ENCODE peak calls at places on chromosomes 11 and 22, in eight cellular contexts. One of them, this sample, is unnamed.

GRCh38 chr11:34256591-34256990 is 101.2 kb downstream of the ABTB2 start:
- DNase-seq in T-cell: no peak
- DNase-seq in caudate nucleus: no peak
- DNase-seq in occipital lobe: no peak
- DNase-seq in T-helper 2 cell: no peak
- DNase-seq in adrenal gland: no peak
- DNase-seq in NCI-H1436 treated with DMSO at 0.1 percent for 48 hours: no peak
- DNase-seq in uterus: no peak
- DNase-seq in this sample: no peak

GRCh38 chr22:37183432-37184379 is 4.3 kb downstream of the C1QTNF6 start:
- DNase-seq in T-cell: no peak
- DNase-seq in caudate nucleus: no peak
- DNase-seq in occipital lobe: no peak
- DNase-seq in T-helper 2 cell: no peak
- DNase-seq in adrenal gland: no peak
- DNase-seq in NCI-H1436 treated with DMSO at 0.1 percent for 48 hours: no peak
- DNase-seq in uterus: no peak
- DNase-seq in this sample: no peak

GRCh38 chr11:120216426-120217102 is 5.7 kb downstream of the OAF start:
- DNase-seq in T-cell: no peak
- DNase-seq in caudate nucleus: no peak
- DNase-seq in occipital lobe: no peak
- DNase-seq in T-helper 2 cell: no peak
- DNase-seq in adrenal gland: peak
- DNase-seq in NCI-H1436 treated with DMSO at 0.1 percent for 48 hours: no peak
- DNase-seq in uterus: no peak
- DNase-seq in this sample: no peak

GRCh38 chr11:33377852-33378385 is 120.7 kb downstream of the HIPK3 start:
- DNase-seq in T-cell: no peak
- DNase-seq in caudate nucleus: no peak
- DNase-seq in occipital lobe: no peak
- DNase-seq in T-helper 2 cell: no peak
- DNase-seq in adrenal gland: no peak
- DNase-seq in NCI-H1436 treated with DMSO at 0.1 percent for 48 hours: no peak
- DNase-seq in uterus: no peak
- DNase-seq in this sample: no peak

GRCh38 chr22:26367402-26368245 is 61.4 kb upstream of the ASPHD2 start:
- DNase-seq in T-cell: peak
- DNase-seq in caudate nucleus: peak
- DNase-seq in occipital lobe: no peak
- DNase-seq in T-helper 2 cell: peak
- DNase-seq in adrenal gland: peak
- DNase-seq in NCI-H1436 treated with DMSO at 0.1 percent for 48 hours: no peak
- DNase-seq in uterus: no peak
- DNase-seq in this sample: peak

GRCh38 chr11:133956650-133957633 is at the start of gene IGSF9B:
- DNase-seq in T-cell: peak
- DNase-seq in caudate nucleus: peak
- DNase-seq in occipital lobe: peak
- DNase-seq in T-helper 2 cell: peak
- DNase-seq in adrenal gland: peak
- DNase-seq in NCI-H1436 treated with DMSO at 0.1 percent for 48 hours: peak
- DNase-seq in uterus: peak
- DNase-seq in this sample: peak

GRCh38 chr11:18608373-18608772 is 8.8 kb downstream of the MISFA start:
- DNase-seq in T-cell: no peak
- DNase-seq in caudate nucleus: no peak
- DNase-seq in occipital lobe: no peak
- DNase-seq in T-helper 2 cell: no peak
- DNase-seq in adrenal gland: no peak
- DNase-seq in NCI-H1436 treated with DMSO at 0.1 percent for 48 hours: no peak
- DNase-seq in uterus: no peak
- DNase-seq in this sample: no peak

GRCh38 chr11:78202733-78203167 is 14.0 kb downstream of the USP35 start:
- DNase-seq in T-cell: peak
- DNase-seq in caudate nucleus: no peak
- DNase-seq in occipital lobe: no peak
- DNase-seq in T-helper 2 cell: peak
- DNase-seq in adrenal gland: no peak
- DNase-seq in NCI-H1436 treated with DMSO at 0.1 percent for 48 hours: no peak
- DNase-seq in uterus: no peak
- DNase-seq in this sample: no peak

GRCh38 chr11:116145187-116145865 is 627.5 kb downstream of the BUD13 start:
- DNase-seq in T-cell: no peak
- DNase-seq in caudate nucleus: no peak
- DNase-seq in occipital lobe: no peak
- DNase-seq in T-helper 2 cell: no peak
- DNase-seq in adrenal gland: no peak
- DNase-seq in NCI-H1436 treated with DMSO at 0.1 percent for 48 hours: no peak
- DNase-seq in uterus: no peak
- DNase-seq in this sample: no peak

GRCh38 chr11:73265278-73265810 is 6.8 kb upstream of the P2RY6 start:
- DNase-seq in T-cell: no peak
- DNase-seq in caudate nucleus: no peak
- DNase-seq in occipital lobe: no peak
- DNase-seq in T-helper 2 cell: no peak
- DNase-seq in adrenal gland: no peak
- DNase-seq in NCI-H1436 treated with DMSO at 0.1 percent for 48 hours: no peak
- DNase-seq in uterus: no peak
- DNase-seq in this sample: no peak

GRCh38 chr11:33264926-33265325 is 7.7 kb downstream of the HIPK3 start:
- DNase-seq in T-cell: no peak
- DNase-seq in caudate nucleus: no peak
- DNase-seq in occipital lobe: no peak
- DNase-seq in T-helper 2 cell: no peak
- DNase-seq in adrenal gland: no peak
- DNase-seq in NCI-H1436 treated with DMSO at 0.1 percent for 48 hours: no peak
- DNase-seq in uterus: no peak
- DNase-seq in this sample: no peak

GRCh38 chr11:20310137-20310536 is 53.4 kb upstream of the HTATIP2 start:
- DNase-seq in T-cell: no peak
- DNase-seq in caudate nucleus: peak
- DNase-seq in occipital lobe: peak
- DNase-seq in T-helper 2 cell: no peak
- DNase-seq in adrenal gland: no peak
- DNase-seq in NCI-H1436 treated with DMSO at 0.1 percent for 48 hours: no peak
- DNase-seq in uterus: no peak
- DNase-seq in this sample: no peak

GRCh38 chr11:97847730-97848129 is 1173.0 kb upstream of the CNTN5 start:
- DNase-seq in T-cell: no peak
- DNase-seq in caudate nucleus: no peak
- DNase-seq in occipital lobe: no peak
- DNase-seq in T-helper 2 cell: no peak
- DNase-seq in adrenal gland: no peak
- DNase-seq in NCI-H1436 treated with DMSO at 0.1 percent for 48 hours: no peak
- DNase-seq in uterus: no peak
- DNase-seq in this sample: no peak

GRCh38 chr11:46903846-46904245 is 14.5 kb downstream of the LRP4 start:
- DNase-seq in T-cell: no peak
- DNase-seq in caudate nucleus: peak
- DNase-seq in occipital lobe: peak
- DNase-seq in T-helper 2 cell: no peak
- DNase-seq in adrenal gland: no peak
- DNase-seq in NCI-H1436 treated with DMSO at 0.1 percent for 48 hours: no peak
- DNase-seq in uterus: no peak
- DNase-seq in this sample: no peak

GRCh38 chr11:65454311-65454695 is 31.7 kb downstream of the NEAT1 start:
- DNase-seq in T-cell: no peak
- DNase-seq in caudate nucleus: no peak
- DNase-seq in occipital lobe: no peak
- DNase-seq in T-helper 2 cell: no peak
- DNase-seq in adrenal gland: peak
- DNase-seq in NCI-H1436 treated with DMSO at 0.1 percent for 48 hours: no peak
- DNase-seq in uterus: no peak
- DNase-seq in this sample: no peak

GRCh38 chr11:82315093-82315492 is 418.6 kb downstream of the FAM181B start:
- DNase-seq in T-cell: no peak
- DNase-seq in caudate nucleus: no peak
- DNase-seq in occipital lobe: no peak
- DNase-seq in T-helper 2 cell: peak
- DNase-seq in adrenal gland: peak
- DNase-seq in NCI-H1436 treated with DMSO at 0.1 percent for 48 hours: no peak
- DNase-seq in uterus: no peak
- DNase-seq in this sample: peak

GRCh38 chr11:132408877-132409276 is 1038.5 kb downstream of the NTM start:
- DNase-seq in T-cell: no peak
- DNase-seq in caudate nucleus: no peak
- DNase-seq in occipital lobe: no peak
- DNase-seq in T-helper 2 cell: no peak
- DNase-seq in adrenal gland: no peak
- DNase-seq in NCI-H1436 treated with DMSO at 0.1 percent for 48 hours: peak
- DNase-seq in uterus: no peak
- DNase-seq in this sample: no peak

GRCh38 chr11:102763440-102763839 is 17.0 kb downstream of the MMP10 start:
- DNase-seq in T-cell: no peak
- DNase-seq in caudate nucleus: no peak
- DNase-seq in occipital lobe: no peak
- DNase-seq in T-helper 2 cell: no peak
- DNase-seq in adrenal gland: no peak
- DNase-seq in NCI-H1436 treated with DMSO at 0.1 percent for 48 hours: no peak
- DNase-seq in uterus: no peak
- DNase-seq in this sample: no peak

GRCh38 chr22:42887114-42887513 is 30.0 kb upstream of the ARFGAP3 start:
- DNase-seq in T-cell: no peak
- DNase-seq in caudate nucleus: no peak
- DNase-seq in occipital lobe: no peak
- DNase-seq in T-helper 2 cell: no peak
- DNase-seq in adrenal gland: no peak
- DNase-seq in NCI-H1436 treated with DMSO at 0.1 percent for 48 hours: no peak
- DNase-seq in uterus: no peak
- DNase-seq in this sample: no peak

GRCh38 chr11:121741954-121742361 is 289.2 kb upstream of the SORL1-AS1 start:
- DNase-seq in T-cell: no peak
- DNase-seq in caudate nucleus: peak
- DNase-seq in occipital lobe: peak
- DNase-seq in T-helper 2 cell: no peak
- DNase-seq in adrenal gland: peak
- DNase-seq in NCI-H1436 treated with DMSO at 0.1 percent for 48 hours: no peak
- DNase-seq in uterus: peak
- DNase-seq in this sample: peak

GRCh38 chr22:41445171-41446056 is 1.2 kb downstream of the TOB2 start:
- DNase-seq in T-cell: no peak
- DNase-seq in caudate nucleus: no peak
- DNase-seq in occipital lobe: no peak
- DNase-seq in T-helper 2 cell: peak
- DNase-seq in adrenal gland: peak
- DNase-seq in NCI-H1436 treated with DMSO at 0.1 percent for 48 hours: no peak
- DNase-seq in uterus: peak
- DNase-seq in this sample: peak

GRCh38 chr22:50326959-50327710 is at the start of gene DENND6B:
- DNase-seq in T-cell: peak
- DNase-seq in caudate nucleus: peak
- DNase-seq in occipital lobe: peak
- DNase-seq in T-helper 2 cell: peak
- DNase-seq in adrenal gland: peak
- DNase-seq in NCI-H1436 treated with DMSO at 0.1 percent for 48 hours: peak
- DNase-seq in uterus: peak
- DNase-seq in this sample: peak

GRCh38 chr22:48574776-48575566 is 1252.7 kb downstream of the BRD1 start:
- DNase-seq in T-cell: no peak
- DNase-seq in caudate nucleus: peak
- DNase-seq in occipital lobe: peak
- DNase-seq in T-helper 2 cell: peak
- DNase-seq in adrenal gland: no peak
- DNase-seq in NCI-H1436 treated with DMSO at 0.1 percent for 48 hours: no peak
- DNase-seq in uterus: no peak
- DNase-seq in this sample: no peak

GRCh38 chr22:44402196-44403111 is 89.7 kb upstream of the SHISAL1 start:
- DNase-seq in T-cell: no peak
- DNase-seq in caudate nucleus: no peak
- DNase-seq in occipital lobe: no peak
- DNase-seq in T-helper 2 cell: no peak
- DNase-seq in adrenal gland: no peak
- DNase-seq in NCI-H1436 treated with DMSO at 0.1 percent for 48 hours: no peak
- DNase-seq in uterus: peak
- DNase-seq in this sample: no peak

GRCh38 chr22:38327805-38328204 is 10.6 kb upstream of the CSNK1E start:
- DNase-seq in T-cell: no peak
- DNase-seq in caudate nucleus: no peak
- DNase-seq in occipital lobe: no peak
- DNase-seq in T-helper 2 cell: no peak
- DNase-seq in adrenal gland: no peak
- DNase-seq in NCI-H1436 treated with DMSO at 0.1 percent for 48 hours: no peak
- DNase-seq in uterus: no peak
- DNase-seq in this sample: no peak

GRCh38 chr22:19646383-19646782 is 67.9 kb upstream of the SEPTIN5 start:
- DNase-seq in T-cell: no peak
- DNase-seq in caudate nucleus: no peak
- DNase-seq in occipital lobe: no peak
- DNase-seq in T-helper 2 cell: no peak
- DNase-seq in adrenal gland: no peak
- DNase-seq in NCI-H1436 treated with DMSO at 0.1 percent for 48 hours: no peak
- DNase-seq in uterus: no peak
- DNase-seq in this sample: no peak

GRCh38 chr11:24683578-24683977 is 186.7 kb downstream of the LUZP2 start:
- DNase-seq in T-cell: no peak
- DNase-seq in caudate nucleus: no peak
- DNase-seq in occipital lobe: no peak
- DNase-seq in T-helper 2 cell: no peak
- DNase-seq in adrenal gland: no peak
- DNase-seq in NCI-H1436 treated with DMSO at 0.1 percent for 48 hours: no peak
- DNase-seq in uterus: no peak
- DNase-seq in this sample: no peak

GRCh38 chr11:65014146-65014960 is at the start of gene ARL2:
- DNase-seq in T-cell: peak
- DNase-seq in caudate nucleus: peak
- DNase-seq in occipital lobe: no peak
- DNase-seq in T-helper 2 cell: peak
- DNase-seq in adrenal gland: peak
- DNase-seq in NCI-H1436 treated with DMSO at 0.1 percent for 48 hours: no peak
- DNase-seq in uterus: no peak
- DNase-seq in this sample: peak

GRCh38 chr22:44975444-44976262 is 34.2 kb downstream of the PHF21B start:
- DNase-seq in T-cell: peak
- DNase-seq in caudate nucleus: peak
- DNase-seq in occipital lobe: peak
- DNase-seq in T-helper 2 cell: peak
- DNase-seq in adrenal gland: peak
- DNase-seq in NCI-H1436 treated with DMSO at 0.1 percent for 48 hours: no peak
- DNase-seq in uterus: peak
- DNase-seq in this sample: peak

GRCh38 chr11:35042265-35042664 is 96.7 kb upstream of the CD44 start:
- DNase-seq in T-cell: no peak
- DNase-seq in caudate nucleus: no peak
- DNase-seq in occipital lobe: no peak
- DNase-seq in T-helper 2 cell: no peak
- DNase-seq in adrenal gland: no peak
- DNase-seq in NCI-H1436 treated with DMSO at 0.1 percent for 48 hours: no peak
- DNase-seq in uterus: no peak
- DNase-seq in this sample: no peak

GRCh38 chr11:106276126-106276525 is 198.7 kb downstream of the AASDHPPT start:
- DNase-seq in T-cell: no peak
- DNase-seq in caudate nucleus: no peak
- DNase-seq in occipital lobe: no peak
- DNase-seq in T-helper 2 cell: no peak
- DNase-seq in adrenal gland: no peak
- DNase-seq in NCI-H1436 treated with DMSO at 0.1 percent for 48 hours: no peak
- DNase-seq in uterus: no peak
- DNase-seq in this sample: no peak

GRCh38 chr22:30252411-30253204 is 6.0 kb upstream of the LIF start:
- DNase-seq in T-cell: no peak
- DNase-seq in caudate nucleus: no peak
- DNase-seq in occipital lobe: no peak
- DNase-seq in T-helper 2 cell: no peak
- DNase-seq in adrenal gland: no peak
- DNase-seq in NCI-H1436 treated with DMSO at 0.1 percent for 48 hours: no peak
- DNase-seq in uterus: no peak
- DNase-seq in this sample: no peak

GRCh38 chr11:86558219-86558618 is 114.2 kb downstream of the ME3 start:
- DNase-seq in T-cell: no peak
- DNase-seq in caudate nucleus: no peak
- DNase-seq in occipital lobe: no peak
- DNase-seq in T-helper 2 cell: no peak
- DNase-seq in adrenal gland: peak
- DNase-seq in NCI-H1436 treated with DMSO at 0.1 percent for 48 hours: no peak
- DNase-seq in uterus: no peak
- DNase-seq in this sample: no peak

GRCh38 chr11:68113986-68114385 is 7.2 kb downstream of the CHKA start:
- DNase-seq in T-cell: no peak
- DNase-seq in caudate nucleus: no peak
- DNase-seq in occipital lobe: no peak
- DNase-seq in T-helper 2 cell: no peak
- DNase-seq in adrenal gland: no peak
- DNase-seq in NCI-H1436 treated with DMSO at 0.1 percent for 48 hours: no peak
- DNase-seq in uterus: no peak
- DNase-seq in this sample: no peak